ENCODE peak calls at places on chromosomes 12 and 14, in seven cellular contexts. N is sigmoid colon; R is pancreas; I is CD8-positive, alpha-beta T cell; L is vagina; V is lung; A is CD8-positive, alpha-beta memory T cell. P is an unnamed sample.

GRCh38 chr14:68598621-68599447 is 194.0 kb downstream of the ZFP36L1 start:
- DNase-seq in L (no peak), A (no peak), R (peak; percentile 87), I (no peak), N (peak; percentile 88), V (peak; percentile 69), P (peak; percentile 97)

GRCh38 chr14:63492391-63492790 is 50.8 kb downstream of the PPP2R5E start:
- DNase-seq in N (no peak), A (no peak), L (no peak), V (no peak), R (no peak), I (no peak), P (no peak)

GRCh38 chr12:118061876-118062791 is 1.2 kb upstream of the WSB2 start:
- DNase-seq in A (no peak), I (peak; percentile 14), R (peak; percentile 65), V (peak; percentile 46), L (no peak), N (peak; percentile 78), P (peak; percentile 66)

GRCh38 chr14:74251546-74252030 is 12.3 kb downstream of the VSX2 start:
- DNase-seq in L (no peak), N (peak; percentile 83), I (peak; percentile 70), V (peak; percentile 79), A (peak; percentile 79), R (peak; percentile 73), P (peak; percentile 84)

GRCh38 chr12:78204926-78205325 is 374.2 kb downstream of the NAV3 start:
- DNase-seq in N (no peak), I (no peak), L (no peak), R (no peak), V (no peak), A (no peak), P (no peak)

GRCh38 chr12:41942355-41942754 is 202.3 kb downstream of the GXYLT1 start:
- DNase-seq in N (no peak), I (no peak), V (no peak), L (no peak), R (no peak), A (no peak), P (no peak)

GRCh38 chr12:128079-128478 is 61.5 kb downstream of the IQSEC3 start:
- DNase-seq in A (no peak), I (no peak), L (no peak), N (no peak), R (no peak), V (no peak), P (no peak)

GRCh38 chr12:44459569-44459968 is 416.5 kb downstream of the NELL2 start:
- DNase-seq in R (no peak), L (no peak), I (no peak), N (no peak), A (no peak), V (no peak), P (no peak)

GRCh38 chr12:46944104-46944503 is 118.3 kb upstream of the SLC38A4 start:
- DNase-seq in A (no peak), R (no peak), V (no peak), N (no peak), I (no peak), L (no peak), P (peak; percentile 78)

GRCh38 chr12:52073531-52073950 is 3.8 kb downstream of the ATG101 start:
- DNase-seq in L (no peak), N (no peak), I (no peak), R (no peak), V (no peak), A (no peak), P (no peak)

GRCh38 chr12:18340186-18340585 is 78.9 kb downstream of the PIK3C2G start:
- DNase-seq in A (no peak), N (no peak), R (no peak), V (no peak), I (no peak), L (no peak), P (no peak)

GRCh38 chr12:111616177-111616623 is 17.1 kb upstream of the ATXN2 start:
- DNase-seq in R (no peak), I (no peak), V (no peak), A (no peak), N (no peak), L (no peak), P (no peak)

GRCh38 chr12:40031965-40032364 is 73.9 kb downstream of the SLC2A13 start:
- DNase-seq in V (no peak), L (no peak), R (no peak), N (no peak), I (no peak), A (no peak), P (no peak)

GRCh38 chr14:100526057-100526456 is 61.2 kb downstream of the BEGAIN start:
- DNase-seq in L (no peak), N (peak; percentile 50), I (no peak), A (no peak), V (no peak), R (peak; percentile 25), P (no peak)

GRCh38 chr12:31206038-31206670 is 119.8 kb downstream of the SINHCAF start:
- DNase-seq in A (no peak), L (no peak), I (no peak), R (no peak), N (peak; percentile 39), V (no peak), P (peak; percentile 92)

GRCh38 chr14:88036422-88036821 is 31.5 kb downstream of the GPR65 start:
- DNase-seq in N (no peak), L (no peak), R (no peak), A (no peak), V (no peak), I (no peak), P (no peak)

GRCh38 chr14:34174973-34175372 is 224.1 kb upstream of the EGLN3 start:
- DNase-seq in A (no peak), V (no peak), L (no peak), I (no peak), R (no peak), N (no peak), P (no peak)

GRCh38 chr12:109753054-109753401 is 39.4 kb downstream of the FAM222A start:
- DNase-seq in R (peak; percentile 44), V (no peak), L (no peak), A (peak; percentile 28), N (peak; percentile 18), I (no peak), P (no peak)

GRCh38 chr14:67358914-67359313 is 690 bp downstream of the ATP6V1D start:
- DNase-seq in L (no peak), V (no peak), I (no peak), A (no peak), R (no peak), N (no peak), P (no peak)

GRCh38 chr12:69094606-69095216 is 144.7 kb upstream of the CPSF6 start:
- DNase-seq in I (no peak), A (no peak), N (no peak), R (no peak), L (no peak), V (no peak), P (no peak)

GRCh38 chr12:40622246-40622838 is 69.9 kb upstream of the CNTN1 start:
- DNase-seq in N (no peak), I (peak; percentile 13), V (peak; percentile 41), R (peak; percentile 73), A (no peak), L (no peak), P (peak; percentile 73)

GRCh38 chr12:92784795-92785562 is 82.2 kb downstream of the PLEKHG7 start:
- DNase-seq in I (no peak), R (no peak), L (no peak), N (no peak), A (peak; percentile 49), V (no peak), P (peak; percentile 89)

GRCh38 chr14:64196668-64197411 is 97.3 kb downstream of the ESR2 start:
- DNase-seq in A (no peak), I (no peak), V (peak; percentile 62), L (no peak), R (peak; percentile 77), N (no peak), P (peak; percentile 63)

GRCh38 chr12:78645956-78646355 is 218.6 kb upstream of the SYT1 start:
- DNase-seq in A (no peak), V (no peak), N (no peak), I (no peak), L (no peak), R (no peak), P (no peak)

GRCh38 chr14:77565289-77566081 is 51.0 kb downstream of the SPTLC2 start:
- DNase-seq in R (no peak), V (no peak), I (no peak), N (no peak), L (no peak), A (no peak), P (no peak)
- H3K4me3 ChIP-seq in R (no peak overlapping the region), V (no peak overlapping the region), I (no peak overlapping the region), N (no peak overlapping the region), L (no peak overlapping the region), A (no peak overlapping the region), P (no peak overlapping the region)

GRCh38 chr12:6891637-6892036 is 13.0 kb upstream of the LRRC23 start:
- DNase-seq in I (no peak), L (no peak), V (no peak), N (no peak), A (no peak), R (no peak), P (no peak)
- H3K27ac ChIP-seq in I (peak overlapping the region; percentile 64), L (peak overlapping the region; percentile 93), V (peak overlapping the region; percentile 93), N (peak overlapping the region; percentile 88), A (peak overlapping the region; percentile 92), R (peak overlapping the region; percentile 69), P (peak overlapping the region; percentile 54)

GRCh38 chr12:6612652-6613014 is 5.5 kb upstream of the CHD4 start:
- DNase-seq in L (no peak), I (no peak), N (no peak), A (no peak), V (no peak), R (no peak), P (no peak)

GRCh38 chr12:6613015-6613775 is 6.0 kb upstream of the CHD4 start:
- DNase-seq in R (no peak), V (peak; percentile 70), A (peak; percentile 74), I (peak; percentile 44), N (peak; percentile 94), L (peak; percentile 94), P (peak; percentile 60)

GRCh38 chr12:6612247-6612646 is 5.1 kb upstream of the CHD4 start:
- DNase-seq in L (no peak), I (peak; percentile 46), A (no peak), N (no peak), R (no peak), V (no peak), P (no peak)

GRCh38 chr12:6614513-6615177 is 7.5 kb upstream of the CHD4 start:
- DNase-seq in N (no peak), V (no peak), A (no peak), R (no peak), L (no peak), I (no peak), P (no peak)

GRCh38 chr12:6613776-6614512 is 6.8 kb upstream of the CHD4 start:
- DNase-seq in A (peak; percentile 84), I (peak; percentile 59), V (peak; percentile 86), R (peak; percentile 84), L (peak; percentile 98), N (peak; percentile 98), P (peak; percentile 96)
- H3K4me3 ChIP-seq in A (no peak overlapping the region), I (no peak overlapping the region), V (no peak overlapping the region), R (no peak overlapping the region), L (no peak overlapping the region), N (no peak overlapping the region), P (no peak overlapping the region)

DNA sequence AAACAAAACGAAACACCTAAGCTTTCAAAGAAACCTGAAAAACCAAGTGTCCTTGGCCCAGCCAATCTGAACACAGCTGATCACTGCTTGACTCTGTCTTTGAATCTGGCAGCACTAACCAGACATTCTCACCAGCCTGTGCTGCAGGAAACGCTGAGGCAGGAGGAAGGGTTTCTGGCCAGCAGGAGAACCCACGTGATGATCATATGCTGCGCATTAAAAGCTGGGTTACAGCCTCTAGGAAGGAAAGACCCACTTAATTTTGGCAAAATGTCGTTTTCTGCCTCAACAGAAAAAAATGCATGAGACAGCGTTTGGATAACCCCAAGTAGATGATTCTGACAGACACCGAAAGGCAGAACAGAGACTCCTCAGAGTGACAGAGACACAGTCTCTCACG is 9.8 kb downstream of the APPL2 start:
- DNase-seq in V (no peak), R (no peak), I (peak; percentile 23), N (peak; percentile 84), A (no peak), L (peak; percentile 90), P (no peak)
- H3K27ac ChIP-seq in V (no peak overlapping the region), R (no peak overlapping the region), I (no peak overlapping the region), N (peak overlapping the region; percentile 54), A (no peak overlapping the region), L (peak overlapping the region; percentile 83), P (no peak overlapping the region)

P was measured in cardiac muscle cell.